ENCODE peak calls at places on chromosomes 7 and 10, in nine cellular contexts. K, D, Y, N, P, V, L, Z and X are unnamed samples.

GRCh38 chr10:110547139-110547761 is 20.2 kb upstream of the SMC3 start:
- DNase-seq in K (no peak), D (no peak), Y (peak; percentile 60), N (no peak), P (peak; percentile 69), V (peak; percentile 64), L (peak; percentile 72), Z (peak; percentile 74), X (peak; percentile 42)

GRCh38 chr7:27917774-27918314 is 177.9 kb downstream of the TAX1BP1 start:
- DNase-seq in K (peak; percentile 36), D (peak; percentile 47), Y (no peak), N (no peak), P (no peak), V (no peak), L (peak; percentile 25), Z (peak; percentile 91), X (no peak)

GRCh38 chr7:78499283-78499682 is 700.7 kb downstream of the PHTF2 start:
- DNase-seq in K (no peak), D (no peak), Y (no peak), N (no peak), P (no peak), V (no peak), L (no peak), Z (peak; percentile 58), X (no peak)

GRCh38 chr7:150733734-150734095 is 3.5 kb upstream of the GIMAP5 start:
- DNase-seq in K (no peak), D (no peak), Y (no peak), N (no peak), P (no peak), V (no peak), L (no peak), Z (no peak), X (no peak)

GRCh38 chr10:53403688-53404087 is 631.1 kb upstream of the MBL2 start:
- DNase-seq in K (no peak), D (peak; percentile 89), Y (peak; percentile 9), N (no peak), P (no peak), V (no peak), L (peak; percentile 15), Z (peak; percentile 1), X (no peak)

GRCh38 chr7:38798552-38799267 is 110.3 kb downstream of the VPS41 start:
- DNase-seq in K (no peak), D (no peak), Y (no peak), N (no peak), P (no peak), V (no peak), L (no peak), Z (no peak), X (no peak)

GRCh38 chr7:104264281-104264680 is 56.5 kb upstream of the ORC5 start:
- DNase-seq in K (no peak), D (no peak), Y (no peak), N (no peak), P (no peak), V (no peak), L (peak; percentile 10), Z (peak; percentile 20), X (no peak)

GRCh38 chr7:21192662-21193061 is 235.2 kb upstream of the SP4 start:
- DNase-seq in K (no peak), D (no peak), Y (no peak), N (no peak), P (no peak), V (no peak), L (no peak), Z (no peak), X (no peak)

GRCh38 chr10:71829171-71829570 is 21.9 kb downstream of the PSAP start:
- DNase-seq in K (no peak), D (no peak), Y (no peak), N (no peak), P (no peak), V (no peak), L (no peak), Z (no peak), X (no peak)

GRCh38 chr7:44394112-44394447 is 68.7 kb upstream of the CAMK2B start:
- DNase-seq in K (no peak), D (no peak), Y (no peak), N (no peak), P (no peak), V (no peak), L (no peak), Z (no peak), X (no peak)

GRCh38 chr10:13272164-13272571 is 27.7 kb downstream of the PHYH start:
- DNase-seq in K (no peak), D (no peak), Y (peak; percentile 64), N (no peak), P (peak; percentile 63), V (peak; percentile 90), L (peak; percentile 13), Z (peak; percentile 45), X (peak; percentile 12)

GRCh38 chr7:96901822-96902412 is 103.4 kb upstream of the DLX6 start:
- DNase-seq in K (no peak), D (no peak), Y (peak; percentile 7), N (no peak), P (no peak), V (peak; percentile 10), L (no peak), Z (no peak), X (no peak)

GRCh38 chr10:69494626-69495558 is 43.6 kb downstream of the TSPAN15 start:
- DNase-seq in K (no peak), D (no peak), Y (no peak), N (no peak), P (no peak), V (no peak), L (no peak), Z (no peak), X (no peak)

GRCh38 chr10:71222541-71223364 is 10.4 kb downstream of the UNC5B start:
- DNase-seq in K (no peak), D (no peak), Y (peak; percentile 15), N (no peak), P (no peak), V (no peak), L (peak; percentile 38), Z (peak; percentile 57), X (no peak)